ENCODE peak calls at places on chromosomes 13 and 19, in nine cellular contexts. H, C, Y, R, D, Z, T, U and L are unnamed samples.

GRCh38 chr13:28582225-28582891 is 76.6 kb upstream of the POMP start:
- DNase-seq in Y (no peak), Z (no peak), T (no peak), C (no peak), R (no peak), H (no peak), D (no peak), U (no peak), L (no peak)

GRCh38 chr19:14393303-14393702 is 12.1 kb downstream of the ADGRE5 start:
- DNase-seq in Y (no peak), U (no peak), C (no peak), T (no peak), H (no peak), R (no peak), D (no peak), Z (no peak), L (no peak)

GRCh38 chr19:36009633-36010379 is 1.2 kb upstream of the SYNE4 start:
- DNase-seq in D (no peak), T (no peak), H (no peak), R (no peak), Z (no peak), C (no peak), Y (no peak), U (no peak), L (no peak)

GRCh38 chr19:16202320-16203255 is 4.9 kb downstream of the AP1M1 start:
- DNase-seq in H (no peak), D (no peak), T (no peak), Y (no peak), U (no peak), Z (no peak), R (peak; percentile 60), C (no peak), L (no peak)

GRCh38 chr13:20616059-20616797 is 49.3 kb downstream of the IFT88 start:
- DNase-seq in U (no peak), R (peak; percentile 55), D (no peak), Y (peak; percentile 20), Z (no peak), H (no peak), C (no peak), T (no peak), L (no peak)

GRCh38 chr13:30832845-30833332 is 73.2 kb upstream of the MEDAG start:
- DNase-seq in R (no peak), U (no peak), Y (no peak), C (peak; percentile 63), T (no peak), H (peak; percentile 30), Z (no peak), D (peak; percentile 19), L (peak; percentile 77)

GRCh38 chr19:45075215-45076028 is 856 bp downstream of the ZNF296 start:
- DNase-seq in U (no peak), Y (no peak), H (no peak), T (no peak), Z (no peak), R (peak; percentile 26), C (peak; percentile 73), D (peak; percentile 27), L (peak; percentile 95)

GRCh38 chr19:695350-695949 is at the start of gene PRSS57:
- DNase-seq in H (no peak), Z (no peak), R (no peak), U (no peak), D (no peak), Y (no peak), T (no peak), C (no peak), L (no peak)

GRCh38 chr19:41302624-41303351 is 7.2 kb upstream of the CCDC97 start:
- DNase-seq in T (no peak), Z (no peak), D (peak; percentile 77), H (peak; percentile 80), R (no peak), Y (no peak), C (peak; percentile 91), U (no peak), L (no peak)

GRCh38 chr19:38805180-38805579 is 7.6 kb downstream of the LGALS4 start:
- DNase-seq in U (no peak), C (no peak), H (no peak), T (no peak), D (no peak), R (no peak), Y (no peak), Z (no peak), L (no peak)

GRCh38 chr19:51479531-51480331 is 1.4 kb downstream of the CEACAM18 start:
- DNase-seq in U (no peak), C (peak; percentile 73), T (no peak), D (no peak), H (no peak), Z (no peak), R (no peak), Y (no peak), L (no peak)

GRCh38 chr19:50155520-50156109 is 7.5 kb downstream of the IZUMO2 start:
- DNase-seq in Z (no peak), H (no peak), Y (no peak), D (no peak), C (no peak), U (no peak), R (no peak), T (no peak), L (no peak)

GRCh38 chr13:67650471-67650870 is 420.3 kb upstream of the PCDH9 start:
- DNase-seq in C (no peak), H (no peak), T (no peak), Y (no peak), R (peak; percentile 0), D (no peak), Z (no peak), U (no peak), L (no peak)

GRCh38 chr13:95485518-95486144 is 66.9 kb upstream of the CLDN10 start:
- DNase-seq in Z (no peak), C (no peak), U (no peak), R (no peak), T (no peak), Y (no peak), D (no peak), H (no peak), L (no peak)

GRCh38 chr19:50909240-50910070 is 1.7 kb downstream of the KLK4 start:
- DNase-seq in T (no peak), Y (no peak), C (peak; percentile 68), H (peak; percentile 15), D (no peak), U (no peak), Z (no peak), R (no peak), L (peak; percentile 59)

GRCh38 chr19:16070366-16070990 is 5.8 kb upstream of the TPM4 start:
- DNase-seq in T (no peak), U (no peak), D (peak; percentile 83), Z (no peak), R (no peak), Y (no peak), C (peak; percentile 86), H (peak; percentile 53), L (peak; percentile 90)

GRCh38 chr19:2589441-2589840 is 113.1 kb downstream of the GNG7 start:
- DNase-seq in H (no peak), Y (no peak), U (no peak), D (no peak), R (no peak), Z (no peak), T (no peak), C (no peak), L (peak; percentile 10)

GRCh38 chr19:2754659-2755447 is 15.0 kb upstream of the SLC39A3 start:
- DNase-seq in R (no peak), Y (no peak), Z (no peak), D (no peak), C (no peak), U (no peak), H (no peak), T (no peak), L (no peak)

GRCh38 chr19:3146677-3147100 is 10.9 kb downstream of the GNA15 start:
- DNase-seq in H (peak; percentile 57), D (peak; percentile 69), R (peak; percentile 23), T (no peak), U (no peak), Z (no peak), C (peak; percentile 92), Y (no peak), L (peak; percentile 77)